ENCODE peak calls at places on chromosome 1, in five cellular contexts. One of them, this sample, is unnamed.

GRCh38 chr1:58782308-58783089 is 1.3 kb downstream of the JUN start:
- DNase-seq in RPMI8226: peak; percentile 89
- DNase-seq in choroid plexus epithelial cell: peak; percentile 58
- DNase-seq in HTR-8/SVneo: no peak
- DNase-seq in lower lobe of right lung: peak; percentile 81
- DNase-seq in this sample: peak; percentile 34

GRCh38 chr1:44947060-44947773 is 39.2 kb downstream of the EIF2B3 start:
- DNase-seq in HTR-8/SVneo: no peak
- DNase-seq in choroid plexus epithelial cell: peak; percentile 79
- DNase-seq in lower lobe of right lung: no peak
- DNase-seq in RPMI8226: no peak
- DNase-seq in this sample: peak; percentile 65

GRCh38 chr1:47187226-47187925 is 2.5 kb downstream of the PDZK1IP1 start:
- DNase-seq in RPMI8226: no peak
- DNase-seq in lower lobe of right lung: no peak
- DNase-seq in HTR-8/SVneo: no peak
- DNase-seq in choroid plexus epithelial cell: no peak
- DNase-seq in this sample: no peak

GRCh38 chr1:223704921-223705878 is 7.1 kb upstream of the CAPN2 start:
- DNase-seq in choroid plexus epithelial cell: peak; percentile 53
- DNase-seq in RPMI8226: no peak
- DNase-seq in lower lobe of right lung: no peak
- DNase-seq in HTR-8/SVneo: no peak
- DNase-seq in this sample: peak; percentile 44

GRCh38 chr1:35243681-35244080 is 24.8 kb upstream of the ZMYM4 start:
- DNase-seq in RPMI8226: peak; percentile 93
- DNase-seq in choroid plexus epithelial cell: no peak
- DNase-seq in lower lobe of right lung: no peak
- DNase-seq in HTR-8/SVneo: no peak
- DNase-seq in this sample: peak; percentile 80

GRCh38 chr1:212513586-212513985 is 80.9 kb downstream of the NENF start:
- DNase-seq in lower lobe of right lung: no peak
- DNase-seq in choroid plexus epithelial cell: no peak
- DNase-seq in HTR-8/SVneo: no peak
- DNase-seq in RPMI8226: no peak
- DNase-seq in this sample: no peak

GRCh38 chr1:172653015-172653709 is 5.7 kb upstream of the FASLG start:
- DNase-seq in RPMI8226: no peak
- DNase-seq in lower lobe of right lung: no peak
- DNase-seq in HTR-8/SVneo: no peak
- DNase-seq in choroid plexus epithelial cell: peak; percentile 73
- DNase-seq in this sample: no peak

GRCh38 chr1:24142546-24143431 is at the start of gene IL22RA1:
- DNase-seq in HTR-8/SVneo: no peak
- DNase-seq in choroid plexus epithelial cell: no peak
- DNase-seq in lower lobe of right lung: no peak
- DNase-seq in RPMI8226: peak; percentile 25
- DNase-seq in this sample: peak; percentile 26

GRCh38 chr1:178946416-178946815 is 75.5 kb upstream of the ANGPTL1 start:
- DNase-seq in lower lobe of right lung: no peak
- DNase-seq in RPMI8226: no peak
- DNase-seq in choroid plexus epithelial cell: no peak
- DNase-seq in HTR-8/SVneo: no peak
- DNase-seq in this sample: no peak

GRCh38 chr1:61742620-61743431 is 546 bp downstream of the PATJ start:
- DNase-seq in HTR-8/SVneo: peak; percentile 44
- DNase-seq in lower lobe of right lung: peak; percentile 71
- DNase-seq in choroid plexus epithelial cell: peak; percentile 28
- DNase-seq in RPMI8226: peak; percentile 27
- DNase-seq in this sample: no peak

GRCh38 chr1:24875976-24876609 is 54.0 kb downstream of the RUNX3 start:
- DNase-seq in RPMI8226: no peak
- DNase-seq in choroid plexus epithelial cell: no peak
- DNase-seq in lower lobe of right lung: peak; percentile 14
- DNase-seq in HTR-8/SVneo: no peak
- DNase-seq in this sample: no peak

GRCh38 chr1:174726167-174726879 is 273.4 kb upstream of the CACYBP start:
- DNase-seq in RPMI8226: peak; percentile 22
- DNase-seq in lower lobe of right lung: no peak
- DNase-seq in choroid plexus epithelial cell: peak; percentile 72
- DNase-seq in HTR-8/SVneo: no peak
- DNase-seq in this sample: peak; percentile 65

GRCh38 chr1:222821239-222821638 is 6.4 kb downstream of the DISP1 start:
- DNase-seq in RPMI8226: no peak
- DNase-seq in lower lobe of right lung: no peak
- DNase-seq in HTR-8/SVneo: no peak
- DNase-seq in choroid plexus epithelial cell: no peak
- DNase-seq in this sample: no peak

This sample was measured in OCI-M1.